ENCODE peak calls at places on chromosomes 4 and X, in four cellular contexts. U is GM12878, Z is HepG2, V is SK-N-SH. A is an unnamed sample.

GRCh38 chrX:11267311-11267910 is 25.8 kb upstream of the AMELX start:
- DNase-seq in U (no peak), Z (peak), V (no peak), A (peak)

GRCh38 chrX:28022371-28022770 is 41.1 kb upstream of the DCAF8L1 start:
- DNase-seq in U (no peak), Z (no peak), V (no peak), A (no peak)

GRCh38 chrX:45143455-45143854 is 57.2 kb downstream of the DIPK2B start:
- DNase-seq in U (no peak), Z (peak), V (no peak), A (no peak)

GRCh38 chr4:78560296-78560963 is 8.9 kb downstream of the ANXA3 start:
- DNase-seq in U (no peak), Z (no peak), V (no peak), A (peak)

GRCh38 chr4:16659694-16660093 is 238.8 kb downstream of the LDB2 start:
- DNase-seq in U (no peak), Z (no peak), V (no peak), A (no peak)

GRCh38 chr4:48047421-48047844 is 30.9 kb downstream of the NIPAL1 start:
- DNase-seq in U (peak), Z (no peak), V (no peak), A (no peak)

GRCh38 chr4:76192221-76192620 is 21.4 kb downstream of the SCARB2 start:
- DNase-seq in U (no peak), Z (no peak), V (no peak), A (no peak)

GRCh38 chr4:83889802-83890201 is 353.9 kb downstream of the GPAT3 start:
- DNase-seq in U (no peak), Z (no peak), V (no peak), A (peak)

GRCh38 chrX:50711907-50712306 is 102.1 kb downstream of the SHROOM4 start:
- DNase-seq in U (no peak), Z (no peak), V (no peak), A (no peak)

GRCh38 chr4:2924765-2925301 is 38.4 kb downstream of the NOP14 start:
- DNase-seq in U (no peak), Z (no peak), V (no peak), A (no peak)

GRCh38 chr4:1594871-1595788 is 89.0 kb downstream of the FAM53A start:
- DNase-seq in U (no peak), Z (no peak), V (no peak), A (no peak)

GRCh38 chr4:26185436-26185835 is 135.4 kb upstream of the RBPJ start:
- DNase-seq in U (no peak), Z (no peak), V (no peak), A (no peak)

GRCh38 chr4:15149842-15150592 is 147.7 kb downstream of the CPEB2 start:
- DNase-seq in U (peak), Z (peak), V (peak), A (peak)
- TF ChIP-seq PBX3 in U (no peak), Z (no peak), V (no peak), A (no peak)

GRCh38 chrX:53282313-53282712 is 929 bp upstream of the IQSEC2 start:
- DNase-seq in U (no peak), Z (no peak), V (no peak), A (no peak)
- TF ChIP-seq PBX3 in U (no peak), Z (no peak), V (no peak), A (no peak)

DNA sequence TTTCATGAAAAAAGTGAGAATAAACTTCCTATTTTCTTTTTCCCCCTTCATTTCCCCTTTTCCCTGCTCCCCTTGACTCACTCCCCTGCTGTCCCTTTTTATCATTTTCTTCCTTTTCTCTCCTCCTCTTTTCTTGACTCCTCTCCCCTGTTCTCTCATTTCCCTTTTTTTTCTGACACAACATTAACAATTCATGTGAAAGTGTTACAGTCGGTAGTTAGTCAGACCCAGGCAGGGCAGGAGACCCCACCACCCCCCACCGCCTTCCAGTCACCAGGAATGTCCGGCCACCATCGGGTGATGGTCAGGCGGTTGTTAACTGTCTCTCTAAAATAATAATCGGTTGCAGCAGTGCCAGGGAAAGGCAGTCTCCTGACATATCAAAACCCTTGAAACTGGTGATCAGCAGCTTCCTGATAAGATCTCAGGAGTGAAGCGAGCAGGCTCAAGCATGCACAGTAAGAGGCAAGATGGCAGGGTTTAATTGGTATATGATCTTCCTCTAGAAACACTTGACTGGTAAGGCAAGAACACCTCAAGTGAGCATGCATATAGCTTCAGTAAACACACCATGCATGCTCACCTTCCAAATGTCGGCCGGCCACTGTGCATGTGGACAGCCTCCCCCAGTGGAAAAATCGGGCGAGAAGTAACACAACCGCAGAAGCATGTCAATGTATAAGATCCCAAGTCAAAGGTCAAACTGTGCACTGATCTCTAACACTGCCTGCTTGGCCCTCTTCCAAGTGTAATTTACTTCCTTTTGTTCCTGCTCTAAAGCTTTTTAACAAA is 191.4 kb downstream of the NDST4 start:
- DNase-seq in U (no peak), Z (peak), V (no peak), A (no peak)
- TF ChIP-seq PBX3 in U (no peak), Z (no peak), V (no peak), A (no peak)

GRCh38 chr4:11805837-11806236 is 377.1 kb upstream of the HS3ST1 start:
- DNase-seq in U (no peak), Z (no peak), V (no peak), A (peak)
- TF ChIP-seq PBX3 in U (no peak), Z (no peak), V (no peak), A (no peak)

GRCh38 chrX:18833071-18833731 is 125.8 kb downstream of the PPEF1 start:
- DNase-seq in U (no peak), Z (no peak), V (peak), A (no peak)
- TF ChIP-seq PBX3 in U (no peak), Z (no peak), V (no peak), A (no peak)

GRCh38 chr4:146647615-146648383 is 9.1 kb downstream of the POU4F2 start:
- DNase-seq in U (no peak), Z (no peak), V (peak), A (no peak)
- TF ChIP-seq PBX3 in U (no peak), Z (no peak), V (no peak), A (no peak)